ENCODE peak calls at places on chromosomes 13 and 19, in ten cellular contexts. U is AG09319, T is NCI-H187, A is NCI-H2081, P is non-pigmented ciliary epithelial cell, E is HT-29, W is tibial artery, S is KBM-7, R is IMR-90, Q is heart right ventricle. N is an unnamed sample.

GRCh38 chr13:48320906-48321510 is 17.5 kb downstream of the RB1 start:
- DNase-seq in U (no peak), T (no peak), A (no peak), P (no peak), E (no peak), W (no peak), S (no peak), R (no peak), Q (no peak), N (no peak)

GRCh38 chr13:101811440-101811839 is 359.0 kb downstream of the ITGBL1 start:
- DNase-seq in U (no peak), T (no peak), A (no peak), P (no peak), E (no peak), W (no peak), S (no peak), R (no peak), Q (no peak), N (no peak)

GRCh38 chr13:40812102-40812501 is 22.7 kb downstream of the SLC25A15 start:
- DNase-seq in U (no peak), T (no peak), A (no peak), P (no peak), E (no peak), W (no peak), S (no peak), R (no peak), Q (no peak), N (no peak)

GRCh38 chr13:26050568-26051230 is 1.1 kb downstream of the SHISA2 start:
- DNase-seq in U (no peak), T (no peak), A (no peak), P (no peak), E (no peak), W (no peak), S (no peak), R (no peak), Q (peak; percentile 25), N (no peak)

GRCh38 chr13:23161176-23161825 is 19.5 kb upstream of the SGCG start:
- DNase-seq in U (no peak), T (no peak), A (no peak), P (no peak), E (no peak), W (no peak), S (no peak), R (no peak), Q (no peak), N (no peak)

GRCh38 chr19:45670670-45671453 is 2.8 kb downstream of the GIPR start:
- DNase-seq in U (no peak), T (peak; percentile 93), A (peak; percentile 70), P (no peak), E (peak; percentile 98), W (no peak), S (peak; percentile 88), R (peak; percentile 72), Q (peak; percentile 75), N (no peak)

GRCh38 chr19:41192574-41193419 is at the start of gene CYP2S1:
- DNase-seq in U (no peak), T (no peak), A (no peak), P (no peak), E (peak; percentile 67), W (no peak), S (peak; percentile 65), R (peak; percentile 22), Q (no peak), N (peak; percentile 21)

GRCh38 chr19:37014456-37014855 is 63.8 kb upstream of the ZNF420 start:
- DNase-seq in U (no peak), T (no peak), A (no peak), P (no peak), E (no peak), W (no peak), S (no peak), R (no peak), Q (no peak), N (no peak)

GRCh38 chr13:43054803-43055802 is 31.7 kb downstream of the DNAJC15 start:
- DNase-seq in U (no peak), T (no peak), A (no peak), P (peak; percentile 63), E (peak; percentile 35), W (no peak), S (no peak), R (peak; percentile 87), Q (peak; percentile 28), N (no peak)

GRCh38 chr13:79541426-79542049 is 60.6 kb downstream of the NDFIP2 start:
- DNase-seq in U (peak; percentile 29), T (peak; percentile 9), A (peak; percentile 20), P (no peak), E (peak; percentile 93), W (no peak), S (peak; percentile 77), R (peak; percentile 73), Q (no peak), N (peak; percentile 85)

GRCh38 chr19:13615890-13616289 is 109.6 kb upstream of the CACNA1A start:
- DNase-seq in U (no peak), T (no peak), A (peak; percentile 42), P (no peak), E (no peak), W (peak; percentile 19), S (no peak), R (peak; percentile 61), Q (no peak), N (no peak)

GRCh38 chr13:113110852-113111315 is 5.3 kb downstream of the F7 start:
- DNase-seq in U (no peak), T (no peak), A (no peak), P (no peak), E (no peak), W (peak; percentile 43), S (no peak), R (no peak), Q (no peak), N (no peak)

GRCh38 chr13:80454245-80454644 is 113.3 kb upstream of the SPRY2 start:
- DNase-seq in U (no peak), T (no peak), A (no peak), P (peak; percentile 66), E (no peak), W (no peak), S (peak; percentile 98), R (peak; percentile 1), Q (no peak), N (no peak)

GRCh38 chr13:32354040-32354439 is 38.7 kb downstream of the BRCA2 start:
- DNase-seq in U (no peak), T (no peak), A (no peak), P (no peak), E (no peak), W (no peak), S (no peak), R (no peak), Q (no peak), N (no peak)

GRCh38 chr19:17686027-17686511 is 2.1 kb downstream of the UNC13A start:
- DNase-seq in U (no peak), T (no peak), A (no peak), P (no peak), E (no peak), W (no peak), S (no peak), R (no peak), Q (no peak), N (no peak)

GRCh38 chr13:31765441-31765840 is 26.1 kb downstream of the RXFP2 start:
- DNase-seq in U (no peak), T (no peak), A (no peak), P (no peak), E (no peak), W (no peak), S (no peak), R (peak; percentile 89), Q (no peak), N (no peak)

GRCh38 chr19:49073514-49074378 is 1.2 kb upstream of the KCNA7 start:
- DNase-seq in U (no peak), T (no peak), A (peak; percentile 20), P (no peak), E (peak; percentile 40), W (no peak), S (peak; percentile 61), R (no peak), Q (no peak), N (no peak)

GRCh38 chr19:56508282-56508778 is 675 bp downstream of the ZNF471 start:
- DNase-seq in U (no peak), T (no peak), A (no peak), P (no peak), E (no peak), W (peak; percentile 63), S (no peak), R (no peak), Q (no peak), N (no peak)

GRCh38 chr19:45638930-45639729 is at the start of gene EML2:
- DNase-seq in U (no peak), T (no peak), A (peak; percentile 15), P (no peak), E (peak; percentile 57), W (peak; percentile 71), S (peak; percentile 41), R (no peak), Q (peak; percentile 55), N (peak; percentile 50)

GRCh38 chr13:44573790-44574465 is 2.2 kb downstream of the TSC22D1 start:
- DNase-seq in U (no peak), T (no peak), A (no peak), P (no peak), E (peak; percentile 51), W (no peak), S (peak; percentile 45), R (peak; percentile 67), Q (no peak), N (peak; percentile 23)